ENCODE peak calls at places on chromosomes 2 and 18, in eight cellular contexts. A, N, Y, Q, Z, J, G and S are unnamed samples.
A peak's percentile ranks its signal among the peaks of the same experiment; 100 is the strongest.

GRCh38 chr2:226813148-226813701 is 13.6 kb upstream of the IRS1 start:
- DNase-seq in A (no peak), N (no peak), Y (no peak), Q (no peak), Z (no peak), J (no peak), G (peak; percentile 24), S (no peak)

GRCh38 chr2:50746526-50746925 is 285.4 kb downstream of the NRXN1 start:
- DNase-seq in A (no peak), N (peak; percentile 39), Y (no peak), Q (peak; percentile 52), Z (no peak), J (no peak), G (peak; percentile 11), S (no peak)

GRCh38 chr2:201235865-201236811 is 24.2 kb upstream of the CASP8 start:
- DNase-seq in A (peak; percentile 27), N (peak; percentile 88), Y (peak; percentile 43), Q (peak; percentile 59), Z (peak; percentile 76), J (no peak), G (peak; percentile 56), S (peak; percentile 68)

GRCh38 chr2:25034081-25034480 is 7.8 kb upstream of the EFR3B start:
- DNase-seq in A (no peak), N (no peak), Y (no peak), Q (no peak), Z (no peak), J (no peak), G (no peak), S (no peak)

GRCh38 chr18:59617468-59617932 is 79.7 kb downstream of the CCBE1 start:
- DNase-seq in A (no peak), N (no peak), Y (no peak), Q (no peak), Z (no peak), J (no peak), G (no peak), S (no peak)

GRCh38 chr2:19035238-19035637 is 323.2 kb downstream of the OSR1 start:
- DNase-seq in A (no peak), N (no peak), Y (no peak), Q (no peak), Z (peak; percentile 48), J (no peak), G (no peak), S (no peak)

GRCh38 chr18:70037453-70038061 is 89.9 kb upstream of the CD226 start:
- DNase-seq in A (no peak), N (no peak), Y (no peak), Q (no peak), Z (no peak), J (no peak), G (no peak), S (no peak)

GRCh38 chr2:205800804-205801203 is 118.5 kb downstream of the NRP2 start:
- DNase-seq in A (no peak), N (no peak), Y (peak; percentile 10), Q (no peak), Z (no peak), J (no peak), G (no peak), S (no peak)

GRCh38 chr18:10042492-10042891 is 128.7 kb downstream of the VAPA start:
- DNase-seq in A (no peak), N (no peak), Y (no peak), Q (no peak), Z (no peak), J (no peak), G (no peak), S (no peak)

GRCh38 chr18:10565835-10566234 is 40.0 kb downstream of the NAPG start:
- DNase-seq in A (peak; percentile 35), N (peak; percentile 75), Y (no peak), Q (no peak), Z (no peak), J (no peak), G (no peak), S (no peak)

GRCh38 chr2:173972636-173973035 is 7.5 kb upstream of the SP3 start:
- DNase-seq in A (no peak), N (no peak), Y (no peak), Q (no peak), Z (no peak), J (no peak), G (no peak), S (no peak)